ENCODE peak calls at places on chromosome 20, in nine cellular contexts. L is AG10803, V is hepatocyte, M is HCT116, C is IMR-90, O is cardiac fibroblast, I is ovary, Q is brain microvascular endothelial cell, A is body of pancreas. N is an unnamed sample.
A peak's percentile ranks its signal among the peaks of the same experiment; 100 is the strongest.

GRCh38 chr20:24938498-24938897 is 10.6 kb upstream of the CST7 start:
- DNase-seq in V (no peak), I (no peak), M (no peak), O (no peak), C (no peak), L (no peak), A (no peak), Q (no peak), N (no peak)

GRCh38 chr20:23362392-23363256 is 642 bp downstream of the GZF1 start:
- DNase-seq in C (peak; percentile 28), Q (peak; percentile 24), I (no peak), A (peak; percentile 55), O (peak; percentile 40), V (peak; percentile 65), M (no peak), L (peak; percentile 48), N (peak; percentile 34)

GRCh38 chr20:60869626-60870025 is 382.4 kb upstream of the CDH4 start:
- DNase-seq in Q (no peak), I (no peak), A (no peak), L (no peak), O (no peak), V (no peak), C (no peak), M (no peak), N (no peak)

GRCh38 chr20:40535816-40536215 is 153.2 kb downstream of the MAFB start:
- DNase-seq in I (no peak), A (no peak), O (no peak), C (no peak), V (no peak), Q (no peak), M (no peak), L (no peak), N (peak; percentile 33)

GRCh38 chr20:7291319-7291943 is 523.9 kb downstream of the BMP2 start:
- DNase-seq in A (no peak), C (no peak), M (no peak), O (no peak), I (no peak), V (no peak), Q (no peak), L (no peak), N (no peak)

GRCh38 chr20:35315199-35316020 is 23.2 kb upstream of the FAM83C start:
- DNase-seq in O (peak; percentile 51), I (no peak), Q (no peak), C (peak; percentile 58), L (peak; percentile 44), A (no peak), M (no peak), V (no peak), N (no peak)

GRCh38 chr20:53513168-53513488 is 80.5 kb downstream of the ZNF217 start:
- DNase-seq in V (no peak), M (no peak), I (no peak), C (no peak), O (peak; percentile 18), A (no peak), Q (no peak), L (peak; percentile 12), N (no peak)

GRCh38 chr20:3927486-3928291 is 38.5 kb downstream of the PANK2 start:
- DNase-seq in L (peak; percentile 62), V (peak; percentile 19), M (no peak), O (peak; percentile 74), A (no peak), C (peak; percentile 47), I (no peak), Q (no peak), N (peak; percentile 78)

GRCh38 chr20:8005575-8006366 is 13.8 kb downstream of the TMX4 start:
- DNase-seq in Q (no peak), V (no peak), O (no peak), M (no peak), I (no peak), C (no peak), A (no peak), L (no peak), N (no peak)

GRCh38 chr20:10761232-10761631 is 87.4 kb upstream of the JAG1 start:
- DNase-seq in L (no peak), O (peak; percentile 92), C (peak; percentile 89), V (peak; percentile 29), I (no peak), A (no peak), Q (peak; percentile 96), M (no peak), N (peak; percentile 86)

GRCh38 chr20:41192575-41192974 is 55.2 kb downstream of the PLCG1 start:
- DNase-seq in L (no peak), V (no peak), I (no peak), A (no peak), C (no peak), Q (no peak), O (no peak), M (no peak), N (no peak)

GRCh38 chr20:47330071-47330470 is 26.4 kb downstream of the ZMYND8 start:
- DNase-seq in A (no peak), O (no peak), V (no peak), C (no peak), M (no peak), I (no peak), L (no peak), Q (no peak), N (no peak)

GRCh38 chr20:22389836-22390542 is 194.4 kb downstream of the FOXA2 start:
- DNase-seq in V (peak; percentile 65), C (no peak), O (peak; percentile 84), Q (no peak), A (peak; percentile 60), L (peak; percentile 19), I (no peak), M (peak; percentile 94), N (peak; percentile 51)

GRCh38 chr20:56687061-56687460 is 58.0 kb downstream of the TFAP2C start:
- DNase-seq in A (no peak), L (no peak), M (no peak), I (no peak), Q (no peak), C (no peak), V (no peak), O (no peak), N (no peak)

GRCh38 chr20:33866398-33867079 is 55.4 kb downstream of the CHMP4B start:
- DNase-seq in Q (peak; percentile 5), I (no peak), L (no peak), O (no peak), C (no peak), V (no peak), A (no peak), M (no peak), N (no peak)

GRCh38 chr20:33789109-33789857 is 21.9 kb upstream of the CHMP4B start:
- DNase-seq in V (peak; percentile 93), Q (peak; percentile 87), O (peak; percentile 98), I (no peak), A (peak; percentile 70), C (peak; percentile 96), M (peak; percentile 98), L (peak; percentile 92), N (peak; percentile 95)

GRCh38 chr20:30489604-30490003 is 767.9 kb upstream of the DEFB115 start:
- DNase-seq in Q (no peak), O (no peak), A (no peak), L (no peak), C (no peak), M (no peak), V (no peak), I (no peak), N (no peak)

GRCh38 chr20:48824830-48825550 is 2.8 kb downstream of the PREX1 start:
- DNase-seq in Q (no peak), O (no peak), L (no peak), A (no peak), I (no peak), C (no peak), M (no peak), V (no peak), N (no peak)

GRCh38 chr20:22918286-22918983 is 116.7 kb upstream of the SSTR4 start:
- DNase-seq in V (no peak), A (no peak), O (peak; percentile 8), Q (no peak), C (no peak), M (no peak), I (no peak), L (no peak), N (peak; percentile 25)

GRCh38 chr20:10316582-10316981 is 98.0 kb downstream of the SNAP25 start:
- DNase-seq in M (peak; percentile 22), L (no peak), I (no peak), O (peak; percentile 38), Q (no peak), C (no peak), V (peak; percentile 19), A (no peak), N (no peak)

GRCh38 chr20:47276856-47277541 is 79.5 kb downstream of the ZMYND8 start:
- DNase-seq in I (peak; percentile 72), L (peak; percentile 68), O (peak; percentile 78), Q (peak; percentile 45), A (peak; percentile 20), V (no peak), C (peak; percentile 84), M (no peak), N (peak; percentile 69)

GRCh38 chr20:52219441-52219840 is 27.9 kb upstream of the ZFP64 start:
- DNase-seq in Q (no peak), V (no peak), L (no peak), I (no peak), C (peak; percentile 2), M (no peak), O (no peak), A (no peak), N (peak; percentile 3)

GRCh38 chr20:44537993-44538392 is 16.1 kb upstream of the SERINC3 start:
- DNase-seq in M (no peak), V (no peak), A (no peak), O (peak; percentile 19), I (no peak), Q (no peak), L (no peak), C (peak; percentile 38), N (peak; percentile 31)
- TF ChIP-seq CTCF in M (no peak), V (peak; percentile 37), A (no peak), O (peak; percentile 18), I (no peak), Q (peak; percentile 31), L (peak; percentile 38), C (peak; percentile 33), N (peak; percentile 33)

GRCh38 chr20:20364747-20365558 is 3.0 kb upstream of the INSM1 start:
- DNase-seq in I (no peak), V (no peak), A (no peak), Q (no peak), C (no peak), O (no peak), M (no peak), L (no peak), N (no peak)
- H3K4me3 ChIP-seq in I (no peak overlapping the region), V (no peak overlapping the region), A (no peak overlapping the region), Q (no peak overlapping the region), C (no peak overlapping the region), O (no peak overlapping the region), M (no peak overlapping the region), L (no peak overlapping the region), N (no peak overlapping the region)

GRCh38 chr20:36548006-36548315 is 6.6 kb downstream of the MYL9 start:
- DNase-seq in L (no peak), C (no peak), M (no peak), V (no peak), A (no peak), Q (no peak), I (peak; percentile 74), O (no peak), N (no peak)
- TF ChIP-seq CTCF in L (no peak), C (no peak), M (no peak), V (peak; percentile 9), A (no peak), Q (peak; percentile 57), I (no peak), O (peak; percentile 13), N (peak; percentile 25)

GRCh38 chr20:13202553-13202952 is 18.5 kb upstream of the ISM1 start:
- DNase-seq in I (no peak), O (no peak), A (no peak), V (no peak), Q (no peak), C (no peak), M (no peak), L (no peak), N (no peak)
- H3K4me3 ChIP-seq in I (no peak overlapping the region), O (no peak overlapping the region), A (no peak overlapping the region), V (no peak overlapping the region), Q (no peak overlapping the region), C (no peak overlapping the region), M (no peak overlapping the region), L (no peak overlapping the region), N (no peak overlapping the region)